ENCODE peak calls at places on chromosomes 4 and X, in nine cellular contexts. One of them, this sample, is unnamed.

GRCh38 chr4:40838742-40839141 is 89.0 kb downstream of the NSUN7 start:
- DNase-seq in T-helper 9 cell: no peak
- DNase-seq in NCI-H1092: no peak
- DNase-seq in posterior cingulate gyrus: no peak
- DNase-seq in GM12891: no peak
- DNase-seq in NCI-H2227 treated with DMSO at 0.1 percent for 48 hours: no peak
- DNase-seq in SK-N-DZ: no peak
- DNase-seq in transverse colon: no peak
- DNase-seq in effector CD8-positive, alpha-beta T cell: no peak
- DNase-seq in this sample: no peak

GRCh38 chrX:118271770-118272169 is 74.1 kb upstream of the WDR44 start:
- DNase-seq in T-helper 9 cell: no peak
- DNase-seq in NCI-H1092: no peak
- DNase-seq in posterior cingulate gyrus: no peak
- DNase-seq in GM12891: no peak
- DNase-seq in NCI-H2227 treated with DMSO at 0.1 percent for 48 hours: no peak
- DNase-seq in SK-N-DZ: peak
- DNase-seq in transverse colon: no peak
- DNase-seq in effector CD8-positive, alpha-beta T cell: no peak
- DNase-seq in this sample: peak

GRCh38 chr4:146161243-146161642 is 14.3 kb upstream of the LSM6 start:
- DNase-seq in T-helper 9 cell: no peak
- DNase-seq in NCI-H1092: no peak
- DNase-seq in posterior cingulate gyrus: no peak
- DNase-seq in GM12891: no peak
- DNase-seq in NCI-H2227 treated with DMSO at 0.1 percent for 48 hours: no peak
- DNase-seq in SK-N-DZ: no peak
- DNase-seq in transverse colon: no peak
- DNase-seq in effector CD8-positive, alpha-beta T cell: no peak
- DNase-seq in this sample: no peak

GRCh38 chr4:184506527-184507121 is 32.3 kb upstream of the IRF2 start:
- DNase-seq in T-helper 9 cell: no peak
- DNase-seq in NCI-H1092: no peak
- DNase-seq in posterior cingulate gyrus: peak
- DNase-seq in GM12891: peak
- DNase-seq in NCI-H2227 treated with DMSO at 0.1 percent for 48 hours: no peak
- DNase-seq in SK-N-DZ: peak
- DNase-seq in transverse colon: peak
- DNase-seq in effector CD8-positive, alpha-beta T cell: no peak
- DNase-seq in this sample: peak

GRCh38 chr4:2924765-2925301 is 38.4 kb downstream of the NOP14 start:
- DNase-seq in T-helper 9 cell: no peak
- DNase-seq in NCI-H1092: no peak
- DNase-seq in posterior cingulate gyrus: no peak
- DNase-seq in GM12891: no peak
- DNase-seq in NCI-H2227 treated with DMSO at 0.1 percent for 48 hours: peak
- DNase-seq in SK-N-DZ: no peak
- DNase-seq in transverse colon: no peak
- DNase-seq in effector CD8-positive, alpha-beta T cell: no peak
- DNase-seq in this sample: no peak

GRCh38 chr4:77167866-77168265 is 10.9 kb downstream of the CCNG2 start:
- DNase-seq in T-helper 9 cell: no peak
- DNase-seq in NCI-H1092: no peak
- DNase-seq in posterior cingulate gyrus: no peak
- DNase-seq in GM12891: no peak
- DNase-seq in NCI-H2227 treated with DMSO at 0.1 percent for 48 hours: no peak
- DNase-seq in SK-N-DZ: no peak
- DNase-seq in transverse colon: no peak
- DNase-seq in effector CD8-positive, alpha-beta T cell: no peak
- DNase-seq in this sample: no peak

GRCh38 chr4:113881256-113881655 is 98.2 kb downstream of the ARSJ start:
- DNase-seq in T-helper 9 cell: no peak
- DNase-seq in NCI-H1092: no peak
- DNase-seq in posterior cingulate gyrus: no peak
- DNase-seq in GM12891: no peak
- DNase-seq in NCI-H2227 treated with DMSO at 0.1 percent for 48 hours: no peak
- DNase-seq in SK-N-DZ: no peak
- DNase-seq in transverse colon: no peak
- DNase-seq in effector CD8-positive, alpha-beta T cell: no peak
- DNase-seq in this sample: no peak

GRCh38 chr4:87506974-87507701 is 22.0 kb downstream of the SPARCL1 start:
- DNase-seq in T-helper 9 cell: no peak
- DNase-seq in NCI-H1092: no peak
- DNase-seq in posterior cingulate gyrus: no peak
- DNase-seq in GM12891: no peak
- DNase-seq in NCI-H2227 treated with DMSO at 0.1 percent for 48 hours: no peak
- DNase-seq in SK-N-DZ: no peak
- DNase-seq in transverse colon: no peak
- DNase-seq in effector CD8-positive, alpha-beta T cell: no peak
- DNase-seq in this sample: no peak

GRCh38 chr4:77927991-77928925 is 65.6 kb downstream of the MRPL1 start:
- DNase-seq in T-helper 9 cell: no peak
- DNase-seq in NCI-H1092: no peak
- DNase-seq in posterior cingulate gyrus: no peak
- DNase-seq in GM12891: no peak
- DNase-seq in NCI-H2227 treated with DMSO at 0.1 percent for 48 hours: no peak
- DNase-seq in SK-N-DZ: no peak
- DNase-seq in transverse colon: peak
- DNase-seq in effector CD8-positive, alpha-beta T cell: no peak
- DNase-seq in this sample: no peak

GRCh38 chrX:154515803-154516654 is at the start of gene FAM3A:
- DNase-seq in T-helper 9 cell: peak
- DNase-seq in NCI-H1092: peak
- DNase-seq in posterior cingulate gyrus: peak
- DNase-seq in GM12891: peak
- DNase-seq in NCI-H2227 treated with DMSO at 0.1 percent for 48 hours: peak
- DNase-seq in SK-N-DZ: peak
- DNase-seq in transverse colon: peak
- DNase-seq in effector CD8-positive, alpha-beta T cell: peak
- DNase-seq in this sample: peak

GRCh38 chrX:5458300-5458699 is 770.4 kb downstream of the NLGN4X start:
- DNase-seq in T-helper 9 cell: no peak
- DNase-seq in NCI-H1092: no peak
- DNase-seq in posterior cingulate gyrus: no peak
- DNase-seq in GM12891: no peak
- DNase-seq in NCI-H2227 treated with DMSO at 0.1 percent for 48 hours: no peak
- DNase-seq in SK-N-DZ: peak
- DNase-seq in transverse colon: no peak
- DNase-seq in effector CD8-positive, alpha-beta T cell: no peak
- DNase-seq in this sample: no peak

GRCh38 chr4:1547863-1548637 is 136.1 kb downstream of the FAM53A start:
- DNase-seq in T-helper 9 cell: no peak
- DNase-seq in NCI-H1092: peak
- DNase-seq in posterior cingulate gyrus: no peak
- DNase-seq in GM12891: no peak
- DNase-seq in NCI-H2227 treated with DMSO at 0.1 percent for 48 hours: no peak
- DNase-seq in SK-N-DZ: no peak
- DNase-seq in transverse colon: no peak
- DNase-seq in effector CD8-positive, alpha-beta T cell: no peak
- DNase-seq in this sample: no peak